ENCODE peak calls at places on chromosome 1, in five cellular contexts. O is neuronal stem cell, C is H9, M is H1, B is trophoblast cell. W is an unnamed sample.

GRCh38 chr1:1542766-1543705 is 2.6 kb upstream of the TMEM240 start:
- DNase-seq in B (no peak), O (no peak), C (no peak), M (no peak), W (no peak)

GRCh38 chr1:171653796-171654704 is 1.6 kb upstream of the MYOC start:
- DNase-seq in M (no peak), C (no peak), O (no peak), B (no peak), W (peak)

GRCh38 chr1:231919900-231920299 is 293.3 kb downstream of the DISC1 start:
- DNase-seq in C (no peak), M (no peak), B (no peak), O (no peak), W (no peak)

GRCh38 chr1:76425843-76426145 is 351.2 kb downstream of the ST6GALNAC3 start:
- DNase-seq in M (no peak), O (no peak), C (no peak), B (no peak), W (peak)

GRCh38 chr1:7769673-7770412 is 1.3 kb upstream of the VAMP3 start:
- DNase-seq in O (no peak), M (no peak), B (no peak), C (no peak), W (no peak)

GRCh38 chr1:151165281-151165737 is 393 bp downstream of the LYSMD1 start:
- DNase-seq in M (peak), C (peak), B (no peak), O (peak), W (peak)

GRCh38 chr1:87127581-87127980 is 201.1 kb upstream of the LMO4 start:
- DNase-seq in C (no peak), O (no peak), B (no peak), M (no peak), W (no peak)

GRCh38 chr1:112518186-112518585 is 9.4 kb downstream of the WNT2B start:
- DNase-seq in B (no peak), C (no peak), O (no peak), M (no peak), W (no peak)

GRCh38 chr1:64172458-64172983 is 30.9 kb upstream of the UBE2U start:
- DNase-seq in C (no peak), O (no peak), M (no peak), B (no peak), W (peak)

GRCh38 chr1:248873993-248874671 is 15.2 kb upstream of the ZNF692 start:
- DNase-seq in C (peak), B (peak), O (no peak), M (peak), W (no peak)

GRCh38 chr1:1106510-1107221 is 9.2 kb downstream of the C1orf159 start:
- DNase-seq in C (no peak), O (no peak), B (no peak), M (no peak), W (no peak)

DNA sequence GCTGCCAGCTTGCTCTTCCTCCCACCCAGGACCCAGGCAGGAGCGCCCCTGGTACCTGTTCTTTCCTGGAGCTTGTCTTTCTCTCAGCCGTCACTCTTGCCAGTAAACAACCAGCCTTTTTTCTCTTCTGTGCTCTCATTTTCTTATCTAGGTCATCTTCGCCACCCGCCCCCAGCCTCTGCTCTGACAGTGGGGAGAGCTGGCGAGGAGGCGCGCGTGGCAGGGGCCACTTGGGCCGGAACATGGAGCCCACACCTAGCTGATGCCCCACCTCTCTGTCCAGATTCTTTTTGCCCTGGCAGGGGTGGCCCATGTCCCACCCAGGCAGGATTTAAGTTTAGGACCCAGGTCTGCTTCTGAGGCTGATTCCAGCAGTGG is 32.3 kb downstream of the PROK1 start:
- DNase-seq in B (no peak), C (no peak), M (no peak), O (no peak), W (no peak)
- H2BK12ac ChIP-seq in B (no peak), C (no peak), M (no peak), O (no peak), W (no peak)

DNA sequence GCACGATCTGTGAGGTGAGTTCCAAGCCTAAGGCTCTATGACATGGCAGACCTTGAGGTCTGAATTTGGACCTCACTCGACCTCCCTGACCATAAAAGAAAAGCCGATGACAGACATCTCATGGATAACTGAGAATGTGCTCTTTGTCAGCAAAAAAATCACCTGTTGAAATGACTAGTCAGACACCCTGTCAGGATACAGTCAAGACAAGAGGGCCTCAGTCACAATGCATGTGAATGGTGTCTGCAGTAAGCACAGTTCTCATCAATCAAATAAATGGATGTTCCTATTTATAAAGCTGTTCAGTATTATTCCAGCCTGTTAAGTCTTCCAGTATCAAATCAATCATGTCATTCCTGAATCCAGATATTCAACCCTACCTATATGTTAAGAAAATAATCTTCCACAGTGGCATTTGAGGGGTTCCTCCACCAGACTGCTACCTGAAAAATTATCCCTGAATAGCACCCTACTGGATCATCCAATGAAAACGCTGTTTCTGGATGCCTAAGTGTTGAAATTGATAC is 28.6 kb upstream of the EXO1 start:
- DNase-seq in B (no peak), M (no peak), O (no peak), C (no peak), W (no peak)
- H3K18ac ChIP-seq in B (no peak), M (no peak), O (no peak), C (no peak), W (no peak)

GRCh38 chr1:243280571-243281129 is 24.8 kb downstream of the SDCCAG8 start:
- DNase-seq in M (no peak), C (no peak), B (no peak), O (no peak), W (no peak)
- H3K27ac ChIP-seq in M (no peak), C (no peak), B (no peak), O (no peak), W (no peak)

GRCh38 chr1:201826830-201827229 is 2.1 kb upstream of the IPO9 start:
- DNase-seq in O (peak), B (no peak), M (no peak), C (peak), W (peak)
- H2BK12ac ChIP-seq in O (no peak), B (no peak), M (peak), C (no peak), W (no peak)

GRCh38 chr1:119606394-119606793 is 41.7 kb downstream of the ZNF697 start:
- DNase-seq in C (no peak), B (no peak), M (no peak), O (no peak), W (no peak)
- H3K18ac ChIP-seq in C (no peak), B (no peak), M (no peak), O (no peak), W (no peak)